ENCODE peak calls at places on chromosomes 11 and 22, in five cellular contexts. L, C, D, T and O are unnamed samples.

GRCh38 chr11:83241291-83241946 is 44.7 kb downstream of the CCDC90B start:
- DNase-seq in L (peak), C (peak), D (peak), T (peak), O (peak)

GRCh38 chr11:22049276-22049675 is 143.6 kb upstream of the ANO5 start:
- DNase-seq in L (no peak), C (peak), D (no peak), T (no peak), O (peak)

GRCh38 chr22:25650834-25651233 is 86.4 kb downstream of the GRK3 start:
- DNase-seq in L (no peak), C (no peak), D (no peak), T (no peak), O (no peak)

GRCh38 chr22:49738566-49738965 is 89.1 kb downstream of the BRD1 start:
- DNase-seq in L (no peak), C (no peak), D (no peak), T (no peak), O (no peak)

GRCh38 chr22:40190501-40190900 is 12.8 kb downstream of the TNRC6B start:
- DNase-seq in L (no peak), C (no peak), D (no peak), T (no peak), O (no peak)

GRCh38 chr11:45618897-45619296 is 46.5 kb downstream of the CHST1 start:
- DNase-seq in L (no peak), C (no peak), D (no peak), T (no peak), O (no peak)

GRCh38 chr11:10565493-10565892 is 3.0 kb downstream of the LYVE1 start:
- DNase-seq in L (no peak), C (no peak), D (no peak), T (no peak), O (no peak)

GRCh38 chr22:38842512-38843200 is 1.2 kb downstream of the NPTXR start:
- DNase-seq in L (no peak), C (no peak), D (no peak), T (no peak), O (no peak)

GRCh38 chr11:116879789-116880402 is 42.5 kb upstream of the APOA1 start:
- DNase-seq in L (peak), C (peak), D (peak), T (peak), O (peak)

GRCh38 chr11:46865340-46865739 is 19.3 kb upstream of the CKAP5 start:
- DNase-seq in L (peak), C (peak), D (no peak), T (no peak), O (no peak)

GRCh38 chr11:69499946-69500284 is 18.5 kb downstream of the LINC01488 start:
- DNase-seq in L (no peak), C (no peak), D (no peak), T (no peak), O (no peak)

GRCh38 chr11:105232021-105232420 is 92.5 kb upstream of the CARD18 start:
- DNase-seq in L (no peak), C (no peak), D (no peak), T (no peak), O (no peak)

GRCh38 chr11:1619449-1619848 is 2.5 kb downstream of the KRTAP5-4 start:
- DNase-seq in L (peak), C (no peak), D (no peak), T (no peak), O (no peak)

GRCh38 chr22:35643991-35644390 is 4.3 kb upstream of the APOL6 start:
- DNase-seq in L (no peak), C (peak), D (no peak), T (no peak), O (peak)

GRCh38 chr11:27041141-27041869 is 690 bp downstream of the BBOX1 start:
- DNase-seq in L (no peak), C (peak), D (no peak), T (no peak), O (no peak)

GRCh38 chr22:47017245-47017644 is 254.8 kb downstream of the TBC1D22A start:
- DNase-seq in L (no peak), C (no peak), D (no peak), T (no peak), O (no peak)